ENCODE peak calls at places on chromosomes 5 and 9, in eight cellular contexts. Y is fibroblast of lung; C is ovary; I is CD8-positive, alpha-beta memory T cell; D is upper lobe of right lung; R is stomach; G is astrocyte; L is mesenchymal stem cell. A is an unnamed sample.

GRCh38 chr5:150507283-150508020 is 479 bp upstream of the NDST1 start:
- DNase-seq in Y (no peak), C (no peak), I (no peak), D (no peak), R (peak; percentile 40), G (no peak), L (no peak), A (no peak)

GRCh38 chr9:90936380-90936779 is 134.8 kb downstream of the SYK start:
- DNase-seq in Y (peak; percentile 75), C (no peak), I (no peak), D (no peak), R (no peak), G (peak; percentile 68), L (no peak), A (no peak)

GRCh38 chr5:31911291-31912265 is 262.5 kb downstream of the GOLPH3 start:
- DNase-seq in Y (peak; percentile 84), C (no peak), I (no peak), D (peak; percentile 19), R (no peak), G (peak; percentile 83), L (no peak), A (no peak)

GRCh38 chr9:134695144-134695543 is 53.5 kb downstream of the COL5A1 start:
- DNase-seq in Y (no peak), C (no peak), I (no peak), D (no peak), R (no peak), G (no peak), L (no peak), A (no peak)

GRCh38 chr9:127785023-127785932 is 556 bp upstream of the CDK9 start:
- DNase-seq in Y (peak; percentile 67), C (peak; percentile 92), I (peak; percentile 89), D (peak; percentile 95), R (peak; percentile 91), G (no peak), L (peak; percentile 84), A (peak; percentile 84)

GRCh38 chr5:11981986-11982385 is 77.7 kb upstream of the CTNND2 start:
- DNase-seq in Y (no peak), C (no peak), I (no peak), D (no peak), R (no peak), G (no peak), L (no peak), A (no peak)

GRCh38 chr9:97397220-97397619 is 14.7 kb upstream of the TDRD7 start:
- DNase-seq in Y (peak; percentile 21), C (no peak), I (no peak), D (no peak), R (no peak), G (peak; percentile 6), L (no peak), A (no peak)

GRCh38 chr9:116484483-116484776 is 202.7 kb upstream of the TRIM32 start:
- DNase-seq in Y (no peak), C (no peak), I (no peak), D (no peak), R (no peak), G (no peak), L (no peak), A (no peak)

GRCh38 chr5:178293400-178293799 is 60.8 kb upstream of the PHYKPL start:
- DNase-seq in Y (no peak), C (peak; percentile 8), I (no peak), D (peak; percentile 35), R (no peak), G (no peak), L (no peak), A (no peak)

GRCh38 chr9:2461886-2462285 is 159.7 kb upstream of the VLDLR start:
- DNase-seq in Y (peak; percentile 59), C (no peak), I (no peak), D (no peak), R (no peak), G (peak; percentile 46), L (no peak), A (no peak)

DNA sequence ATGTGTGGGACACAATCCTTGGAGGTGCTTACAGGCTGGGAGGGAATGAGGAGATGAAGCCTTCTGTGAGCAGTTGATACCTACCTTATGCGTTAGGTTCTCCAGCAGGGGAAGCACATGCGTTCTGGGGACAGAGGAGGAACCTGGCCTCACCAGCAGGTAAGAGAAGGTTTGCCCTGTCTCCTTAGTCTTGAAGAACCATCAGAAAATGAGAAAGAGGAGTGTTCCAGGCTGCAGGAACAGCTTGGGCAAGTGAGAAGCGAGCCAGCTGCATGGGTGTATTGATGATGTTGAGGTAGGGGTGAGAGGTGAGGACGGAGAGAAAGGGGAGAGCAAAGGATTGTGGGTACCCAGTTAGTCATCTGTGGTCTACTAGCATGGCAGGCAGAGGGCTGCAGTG is 156.9 kb upstream of the MVB12B start:
- DNase-seq in Y (no peak), C (no peak), I (no peak), D (no peak), R (peak; percentile 2), G (no peak), L (no peak), A (no peak)
- H3K27ac ChIP-seq in Y (no peak overlapping the region), C (no peak overlapping the region), I (no peak overlapping the region), D (no peak overlapping the region), R (no peak overlapping the region), G (no peak overlapping the region), L (no peak overlapping the region), A (no peak overlapping the region)

GRCh38 chr5:123180178-123180577 is 91.1 kb downstream of the PRDM6 start:
- DNase-seq in Y (peak; percentile 49), C (no peak), I (no peak), D (no peak), R (no peak), G (peak; percentile 25), L (no peak), A (no peak)
- H3K27ac ChIP-seq in Y (no peak overlapping the region), C (no peak overlapping the region), I (no peak overlapping the region), D (no peak overlapping the region), R (peak overlapping the region; percentile 41), G (no peak overlapping the region), L (no peak overlapping the region), A (no peak overlapping the region)

DNA sequence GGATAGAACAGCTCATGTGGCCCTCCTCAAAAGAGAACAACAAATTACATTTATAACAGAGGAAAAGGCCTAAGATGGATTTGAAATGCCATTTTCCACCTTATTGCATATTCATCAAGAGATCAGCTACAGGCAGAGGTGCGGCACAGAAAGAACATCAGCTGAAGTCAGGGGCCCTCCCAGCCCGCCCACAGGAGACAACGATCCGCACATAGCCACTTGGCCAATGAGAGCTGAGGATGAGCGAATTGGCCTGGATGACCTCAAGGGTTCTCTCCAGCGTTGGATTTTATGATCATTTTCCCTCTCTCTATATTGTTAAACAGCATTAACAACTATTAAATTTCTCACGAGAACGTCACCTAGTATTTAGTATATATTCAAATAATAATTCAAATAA is 97.6 kb downstream of the GNAQ start:
- DNase-seq in Y (no peak), C (no peak), I (no peak), D (no peak), R (no peak), G (no peak), L (no peak), A (no peak)
- H3K27ac ChIP-seq in Y (no peak overlapping the region), C (no peak overlapping the region), I (no peak overlapping the region), D (no peak overlapping the region), R (no peak overlapping the region), G (no peak overlapping the region), L (no peak overlapping the region), A (no peak overlapping the region)

GRCh38 chr5:127088226-127088625 is 14.9 kb upstream of the C5orf63 start:
- DNase-seq in Y (peak; percentile 97), C (no peak), I (no peak), D (no peak), R (no peak), G (peak; percentile 96), L (peak; percentile 98), A (no peak)
- H3K27ac ChIP-seq in Y (peak overlapping the region; percentile 8), C (no peak overlapping the region), I (no peak overlapping the region), D (no peak overlapping the region), R (no peak overlapping the region), G (peak overlapping the region; percentile 47), L (no peak overlapping the region), A (no peak overlapping the region)